ENCODE peak calls at places on chromosomes 4 and X, in nine cellular contexts. V is suprapubic skin, Q is tibial nerve, M is stomach, L is A549, K is SK-N-SH, O is ovary, U is H1, R is GM12878. I is an unnamed sample.

GRCh38 chr4:94277539-94277938 is 65.1 kb downstream of the HPGDS start:
- DNase-seq in O (no peak), M (no peak), R (no peak), Q (no peak), L (no peak), U (no peak), K (no peak), V (no peak), I (no peak)

GRCh38 chr4:1490906-1491629 is 84.8 kb upstream of the NKX1-1 start:
- DNase-seq in Q (no peak), M (no peak), V (no peak), U (no peak), O (no peak), K (peak), R (no peak), L (no peak), I (no peak)

GRCh38 chr4:187357861-187358260 is 634.2 kb upstream of the FAT1 start:
- DNase-seq in Q (no peak), R (no peak), O (no peak), M (no peak), U (no peak), V (no peak), L (no peak), K (no peak), I (no peak)

GRCh38 chr4:111562811-111563210 is 582.4 kb upstream of the FAM241A start:
- DNase-seq in L (no peak), M (no peak), V (no peak), Q (no peak), K (no peak), O (no peak), R (no peak), U (no peak), I (no peak)

GRCh38 chr4:2051086-2051485 is 8.0 kb upstream of the NAT8L start:
- DNase-seq in U (no peak), V (no peak), M (no peak), R (no peak), L (no peak), O (no peak), K (no peak), Q (no peak), I (no peak)

GRCh38 chr4:181569553-181569952 is 673.6 kb upstream of the TENM3 start:
- DNase-seq in O (no peak), V (no peak), L (peak), R (no peak), M (no peak), K (peak), Q (no peak), U (no peak), I (no peak)

GRCh38 chr4:47704693-47705325 is 133.1 kb downstream of the CORIN start:
- DNase-seq in V (no peak), L (no peak), Q (no peak), K (peak), U (peak), R (no peak), O (no peak), M (peak), I (no peak)

GRCh38 chrX:150551963-150552362 is 16.5 kb upstream of the MTM1 start:
- DNase-seq in U (no peak), V (no peak), L (no peak), O (no peak), K (no peak), Q (no peak), M (no peak), R (no peak), I (no peak)

GRCh38 chr4:82984459-82984858 is 26.2 kb downstream of the LIN54 start:
- DNase-seq in K (no peak), R (no peak), M (no peak), V (no peak), U (no peak), L (peak), Q (no peak), O (no peak), I (no peak)

GRCh38 chr4:24768006-24768405 is 27.4 kb upstream of the SOD3 start:
- DNase-seq in K (no peak), V (no peak), U (no peak), Q (no peak), O (no peak), M (no peak), R (no peak), L (no peak), I (no peak)

GRCh38 chr4:125283702-125284279 is 31.0 kb upstream of the FAT4 start:
- DNase-seq in V (no peak), O (no peak), M (no peak), Q (no peak), R (no peak), L (no peak), U (no peak), K (peak), I (no peak)

GRCh38 chr4:40299704-40300336 is 35.3 kb upstream of the CHRNA9 start:
- DNase-seq in V (no peak), Q (no peak), K (no peak), O (no peak), L (no peak), M (peak), R (no peak), U (no peak), I (no peak)

GRCh38 chr4:121822047-121822446 is 1.6 kb downstream of the CCNA2 start:
- DNase-seq in M (no peak), U (no peak), Q (no peak), L (no peak), R (no peak), V (no peak), K (no peak), O (no peak), I (no peak)

GRCh38 chrX:24113161-24113560 is 36.4 kb upstream of the ZFX start:
- DNase-seq in O (no peak), K (no peak), U (no peak), M (no peak), R (no peak), L (no peak), Q (no peak), V (no peak), I (no peak)

GRCh38 chr4:184684491-184685189 is 35.1 kb downstream of the PRIMPOL start:
- DNase-seq in O (no peak), Q (no peak), M (peak), V (no peak), U (no peak), R (no peak), K (no peak), L (no peak), I (no peak)

GRCh38 chrX:118872102-118872566 is 48.5 kb downstream of the ZCCHC12 start:
- DNase-seq in M (peak), L (no peak), U (no peak), V (no peak), O (no peak), R (no peak), K (no peak), Q (no peak), I (peak)

GRCh38 chr4:101145081-101145480 is 202.2 kb downstream of the PPP3CA start:
- DNase-seq in O (no peak), U (no peak), K (no peak), M (no peak), R (no peak), Q (no peak), L (no peak), V (no peak), I (no peak)
- H3K4me3 ChIP-seq in O (no peak), U (no peak), K (no peak), M (no peak), R (no peak), Q (no peak), L (no peak), V (no peak), I (no peak)

GRCh38 chr4:13543648-13544555 is at the start of gene NKX3-2:
- DNase-seq in R (no peak), U (no peak), K (peak), V (no peak), M (no peak), Q (no peak), L (no peak), O (no peak), I (no peak)
- TF ChIP-seq EP300 in R (no peak), U (no peak), K (no peak), V (no peak), M (no peak), Q (no peak), L (no peak), O (no peak), I (no peak)

GRCh38 chrX:109600114-109600710 is 24.8 kb downstream of the KCNE5 start:
- DNase-seq in V (no peak), Q (no peak), L (no peak), O (no peak), U (no peak), K (peak), R (no peak), M (no peak), I (no peak)
- H3K4me3 ChIP-seq in V (no peak), Q (no peak), L (no peak), O (no peak), U (peak), K (no peak), R (no peak), M (no peak), I (no peak)

DNA sequence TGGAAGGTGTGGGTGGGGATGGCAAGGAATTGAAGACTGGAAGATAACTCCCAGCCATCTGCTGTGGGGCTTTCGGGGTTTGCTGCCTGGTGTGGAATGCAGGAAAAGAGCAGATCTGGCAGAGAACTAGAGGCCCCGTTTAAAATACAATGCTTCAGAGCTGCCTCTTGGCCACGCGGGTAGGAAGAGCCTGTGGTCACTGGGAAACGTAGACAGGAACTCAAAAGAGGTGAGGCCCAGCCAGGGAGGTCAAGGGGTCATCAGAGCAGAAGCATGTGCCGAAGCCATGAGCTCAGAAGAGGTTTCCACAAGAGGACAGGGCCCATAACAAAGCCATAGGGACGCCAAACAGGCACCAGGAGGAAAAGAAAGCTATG is 14.5 kb upstream of the STS start:
- DNase-seq in V (no peak), L (no peak), M (no peak), O (no peak), K (no peak), Q (no peak), R (no peak), U (no peak), I (no peak)
- TF ChIP-seq EP300 in V (no peak), L (no peak), M (no peak), O (no peak), K (no peak), Q (no peak), R (no peak), U (no peak), I (no peak)

GRCh38 chr4:38489924-38490639 is 173.9 kb upstream of the KLF3 start:
- DNase-seq in M (peak), R (no peak), L (no peak), K (no peak), O (no peak), V (no peak), U (no peak), Q (no peak), I (peak)
- H3K4me3 ChIP-seq in M (no peak), R (no peak), L (no peak), K (no peak), O (no peak), V (no peak), U (peak), Q (no peak), I (no peak)

I was measured in transverse colon.